ENCODE peak calls at places on chromosomes 11 and 22, in seven cellular contexts. Z, V, H, B, X, R and E are unnamed samples. For H3K4me1, the result is how much of the 10 kb centered on the place peaks cover.

GRCh38 chr11:110185599-110185998 is 92.4 kb downstream of the ZC3H12C start:
- DNase-seq in Z (no peak), V (no peak), H (no peak), B (no peak), X (no peak), R (no peak), E (no peak)

GRCh38 chr22:37219534-37219933 is 7.3 kb upstream of the SSTR3 start:
- DNase-seq in Z (peak), V (no peak), H (no peak), B (no peak), X (no peak), R (no peak), E (no peak)

GRCh38 chr11:43987384-43988039 is 45.1 kb downstream of the C11orf96 start:
- DNase-seq in Z (no peak), V (no peak), H (peak), B (peak), X (peak), R (peak), E (peak)

GRCh38 chr11:120432056-120433018 is 79.2 kb upstream of the GRIK4 start:
- DNase-seq in Z (peak), V (no peak), H (no peak), B (no peak), X (no peak), R (no peak), E (peak)

GRCh38 chr11:134355136-134355535 is 23.3 kb downstream of the GLB1L2 start:
- DNase-seq in Z (no peak), V (no peak), H (no peak), B (no peak), X (no peak), R (no peak), E (no peak)

GRCh38 chr22:35337932-35338331 is 38.2 kb downstream of the TOM1 start:
- DNase-seq in Z (no peak), V (no peak), H (no peak), B (no peak), X (no peak), R (no peak), E (no peak)

GRCh38 chr11:66976048-66976467 is 954 bp downstream of the C11orf86 start:
- DNase-seq in Z (no peak), V (peak), H (no peak), B (no peak), X (no peak), R (no peak), E (no peak)

GRCh38 chr22:34001701-34002466 is 81.6 kb upstream of the LARGE1 start:
- DNase-seq in Z (no peak), V (no peak), H (no peak), B (no peak), X (no peak), R (no peak), E (no peak)

GRCh38 chr22:19423906-19424500 is 7.5 kb downstream of the HIRA start:
- DNase-seq in Z (no peak), V (no peak), H (no peak), B (no peak), X (no peak), R (no peak), E (no peak)

GRCh38 chr11:76380161-76380976 is 563 bp downstream of the THAP12 start:
- DNase-seq in Z (peak), V (peak), H (no peak), B (no peak), X (peak), R (no peak), E (no peak)

GRCh38 chr11:114171257-114172054 is 111.9 kb downstream of the ZBTB16 start:
- DNase-seq in Z (no peak), V (no peak), H (peak), B (peak), X (peak), R (peak), E (peak)

GRCh38 chr22:34160117-34160758 is 240.0 kb upstream of the LARGE1 start:
- DNase-seq in Z (no peak), V (no peak), H (no peak), B (no peak), X (no peak), R (no peak), E (no peak)

GRCh38 chr22:44827666-44828065 is 75.3 kb downstream of the ARHGAP8 start:
- DNase-seq in Z (no peak), V (no peak), H (no peak), B (no peak), X (no peak), R (no peak), E (no peak)

GRCh38 chr22:18952022-18952421 is 15.9 kb upstream of the PRODH start:
- DNase-seq in Z (no peak), V (no peak), H (no peak), B (no peak), X (no peak), R (no peak), E (peak)

GRCh38 chr11:93820085-93820710 is 30.2 kb downstream of the VSTM5 start:
- DNase-seq in Z (no peak), V (no peak), H (no peak), B (no peak), X (no peak), R (no peak), E (no peak)

GRCh38 chr11:106087815-106088435 is 10.5 kb downstream of the AASDHPPT start:
- DNase-seq in Z (peak), V (peak), H (peak), B (peak), X (peak), R (peak), E (no peak)

GRCh38 chr11:66124564-66124963 is 54.5 kb downstream of the PACS1 start:
- DNase-seq in Z (no peak), V (no peak), H (no peak), B (no peak), X (no peak), R (no peak), E (no peak)

GRCh38 chr11:60947666-60948065 is 4.3 kb downstream of the SLC15A3 start:
- DNase-seq in Z (no peak), V (no peak), H (no peak), B (no peak), X (no peak), R (no peak), E (no peak)

GRCh38 chr22:30078320-30079311 is 1.6 kb upstream of the HORMAD2 start:
- DNase-seq in Z (peak), V (no peak), H (no peak), B (no peak), X (no peak), R (no peak), E (no peak)

GRCh38 chr11:84019576-84020194 is 733.5 kb upstream of the CCDC90B start:
- DNase-seq in Z (no peak), V (no peak), H (no peak), B (no peak), X (no peak), R (no peak), E (no peak)

GRCh38 chr22:21942407-21942895 is 10.2 kb downstream of the PPM1F start:
- DNase-seq in Z (no peak), V (no peak), H (peak), B (peak), X (peak), R (peak), E (peak)

GRCh38 chr11:134662629-134663360 is 250.8 kb upstream of the B3GAT1 start:
- DNase-seq in Z (no peak), V (no peak), H (no peak), B (no peak), X (no peak), R (no peak), E (peak)

GRCh38 chr22:27952091-27952490 is 33.0 kb upstream of the PITPNB start:
- DNase-seq in Z (no peak), V (no peak), H (no peak), B (no peak), X (no peak), R (no peak), E (no peak)

GRCh38 chr11:104946907-104947306 is 21.5 kb downstream of the CASP4 start:
- DNase-seq in Z (peak), V (peak), H (no peak), B (no peak), X (no peak), R (no peak), E (no peak)

GRCh38 chr11:15942936-15943335 is 413.4 kb downstream of the SOX6 start:
- DNase-seq in Z (no peak), V (no peak), H (no peak), B (no peak), X (no peak), R (no peak), E (no peak)

GRCh38 chr11:43010042-43010441 is 301.8 kb upstream of the API5 start:
- DNase-seq in Z (no peak), V (no peak), H (no peak), B (no peak), X (no peak), R (no peak), E (no peak)

GRCh38 chr11:71946144-71946571 is 17.3 kb downstream of the RNF121 start:
- DNase-seq in Z (no peak), V (no peak), H (no peak), B (no peak), X (no peak), R (no peak), E (no peak)

GRCh38 chr22:23769321-23769965 is 1.7 kb upstream of the CHCHD10 start:
- DNase-seq in Z (no peak), V (peak), H (no peak), B (no peak), X (no peak), R (peak), E (no peak)

GRCh38 chr22:23903328-23903971 is 9.3 kb downstream of the MIF start:
- DNase-seq in Z (no peak), V (no peak), H (no peak), B (no peak), X (no peak), R (no peak), E (no peak)

GRCh38 chr22:25564320-25564978 is at the start of gene GRK3:
- DNase-seq in Z (peak), V (peak), H (peak), B (peak), X (peak), R (peak), E (no peak)
- H3K4me1 ChIP-seq in Z (under half), V (half or more), H (under half), B (under half), X (under half), R (under half), E (under half)

GRCh38 chr22:39473856-39474255 is 17.0 kb downstream of the MGAT3 start:
- DNase-seq in Z (no peak), V (no peak), H (no peak), B (no peak), X (no peak), R (no peak), E (no peak)
- H3K27ac ChIP-seq in Z (no peak), V (no peak), H (peak), B (peak), X (peak), R (no peak), E (no peak)

DNA sequence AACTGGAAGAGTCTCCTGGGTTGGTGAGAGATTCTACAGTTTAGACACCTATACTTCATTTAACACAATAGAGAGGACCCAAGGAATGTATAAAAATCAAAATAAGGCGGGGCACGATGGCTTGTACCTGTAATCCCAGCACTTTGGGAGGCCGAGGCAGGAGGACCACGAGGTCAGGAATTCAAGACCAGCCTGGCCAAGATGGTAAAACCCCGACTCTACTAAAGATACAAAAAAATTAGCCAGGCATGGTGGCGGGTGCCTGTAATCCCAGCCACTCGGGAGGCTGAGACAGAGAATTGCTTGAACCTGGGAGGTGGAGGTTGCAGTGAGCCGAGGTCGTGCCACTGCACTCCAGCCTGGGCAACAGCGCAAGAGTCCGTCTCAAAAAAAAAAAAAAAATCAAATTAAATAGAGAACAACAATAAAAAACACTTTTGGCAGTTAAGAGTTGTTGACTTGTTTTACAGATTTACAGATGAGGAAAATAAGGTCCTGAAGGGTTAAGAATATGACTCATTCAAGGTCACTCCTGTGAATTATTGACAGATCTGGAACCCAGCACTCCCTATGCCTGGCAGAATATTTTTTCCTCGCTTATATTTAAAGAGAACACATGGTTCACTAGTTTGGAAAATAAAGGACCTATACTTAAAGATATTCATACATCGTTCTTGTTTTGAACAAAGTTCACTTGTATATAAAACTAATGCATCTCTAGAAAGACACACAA is 5.2 kb downstream of the LGR4 start:
- DNase-seq in Z (no peak), V (no peak), H (no peak), B (no peak), X (no peak), R (no peak), E (no peak)
- H3K4me1 ChIP-seq in Z (under half), V (under half), H (half or more), B (half or more), X (half or more), R (under half), E (under half)

DNA sequence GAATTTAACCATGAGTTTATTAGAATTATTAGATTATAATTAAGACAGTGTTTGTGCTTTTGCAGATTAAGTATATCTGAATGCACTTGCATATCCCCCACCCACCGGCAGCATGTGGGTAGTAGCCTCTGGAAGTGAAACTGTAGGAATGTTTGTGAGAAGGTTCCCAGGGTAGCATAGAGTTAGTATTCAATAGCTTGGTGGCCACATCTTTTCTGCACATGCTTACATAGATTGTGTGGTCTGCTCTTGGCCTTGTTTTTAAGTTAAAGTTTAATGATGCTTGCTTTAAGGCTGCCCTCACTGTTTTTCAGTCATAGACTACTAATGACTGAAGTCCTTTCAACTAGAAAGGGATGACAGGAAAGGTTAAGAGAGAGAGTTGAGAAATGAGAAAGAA is 137.0 kb downstream of the ARHGAP42 start:
- DNase-seq in Z (no peak), V (no peak), H (no peak), B (no peak), X (no peak), R (no peak), E (no peak)
- H3K27ac ChIP-seq in Z (no peak), V (no peak), H (peak), B (peak), X (no peak), R (no peak), E (no peak)

GRCh38 chr11:12121504-12121903 is 11.1 kb downstream of the MICAL2 start:
- DNase-seq in Z (no peak), V (no peak), H (no peak), B (no peak), X (no peak), R (no peak), E (no peak)

GRCh38 chr11:12122083-12122482 is 11.7 kb downstream of the MICAL2 start:
- DNase-seq in Z (no peak), V (no peak), H (no peak), B (no peak), X (no peak), R (no peak), E (no peak)

GRCh38 chr11:12119502-12119901 is 9.1 kb downstream of the MICAL2 start:
- DNase-seq in Z (no peak), V (no peak), H (no peak), B (no peak), X (no peak), R (no peak), E (no peak)

GRCh38 chr11:12120031-12121008 is 9.9 kb downstream of the MICAL2 start:
- DNase-seq in Z (no peak), V (no peak), H (no peak), B (no peak), X (no peak), R (no peak), E (no peak)

DNA sequence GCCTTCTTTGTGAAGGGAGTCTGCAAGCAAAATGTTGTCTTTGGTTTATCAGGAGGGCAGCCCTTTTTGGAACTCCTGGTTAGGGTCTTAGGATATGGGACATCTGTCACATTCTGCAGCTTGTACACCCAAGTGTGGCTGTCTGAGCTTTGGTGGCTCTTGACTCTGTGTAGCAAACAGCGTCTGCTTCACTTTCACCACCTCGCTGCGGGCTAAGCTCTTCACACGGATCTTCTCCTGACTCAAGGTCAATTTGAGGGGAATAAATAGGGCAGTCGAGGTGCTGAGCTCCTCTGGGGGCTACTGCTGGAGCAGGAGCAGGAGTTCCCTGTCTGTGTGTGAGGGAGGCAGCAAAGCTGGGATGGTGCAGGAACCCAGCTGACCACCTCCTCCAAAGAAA is 10.6 kb downstream of the MICAL2 start:
- DNase-seq in Z (no peak), V (no peak), H (no peak), B (no peak), X (no peak), R (no peak), E (no peak)
- H3K4me1 ChIP-seq in Z (under half), V (under half), H (half or more), B (half or more), X (half or more), R (under half), E (under half)